ENCODE peak calls at places on chromosomes 5 and 9, in five cellular contexts. One of them, this sample, is unnamed. For H3K9me3 and H3K4me1, the result is how much of the 10 kb centered on the place peaks cover.

GRCh38 chr5:69522035-69522434 is 29.4 kb downstream of the OCLN start:
- DNase-seq in body of pancreas: no peak
- DNase-seq in stomach: no peak
- DNase-seq in prostate gland: no peak
- DNase-seq in HCT116: no peak
- DNase-seq in this sample: no peak

GRCh38 chr9:131277673-131278420 is 1.5 kb upstream of the FAM78A start:
- DNase-seq in body of pancreas: peak
- DNase-seq in stomach: peak
- DNase-seq in prostate gland: peak
- DNase-seq in HCT116: peak
- DNase-seq in this sample: peak

GRCh38 chr5:83964235-83964634 is 243.6 kb upstream of the HAPLN1 start:
- DNase-seq in body of pancreas: no peak
- DNase-seq in stomach: no peak
- DNase-seq in prostate gland: no peak
- DNase-seq in HCT116: no peak
- DNase-seq in this sample: no peak

GRCh38 chr9:138042640-138043039 is 165.1 kb downstream of the CACNA1B start:
- DNase-seq in body of pancreas: no peak
- DNase-seq in stomach: peak
- DNase-seq in prostate gland: no peak
- DNase-seq in HCT116: no peak
- DNase-seq in this sample: no peak

GRCh38 chr5:366541-367357 is 45.2 kb downstream of the AHRR start:
- DNase-seq in body of pancreas: no peak
- DNase-seq in stomach: no peak
- DNase-seq in prostate gland: no peak
- DNase-seq in HCT116: no peak
- DNase-seq in this sample: no peak

GRCh38 chr5:127085371-127085770 is 12.1 kb upstream of the C5orf63 start:
- DNase-seq in body of pancreas: no peak
- DNase-seq in stomach: no peak
- DNase-seq in prostate gland: no peak
- DNase-seq in HCT116: no peak
- DNase-seq in this sample: no peak

GRCh38 chr9:81002920-81003319 is 686.4 kb downstream of the TLE1 start:
- DNase-seq in body of pancreas: no peak
- DNase-seq in stomach: no peak
- DNase-seq in prostate gland: no peak
- DNase-seq in HCT116: no peak
- DNase-seq in this sample: no peak

GRCh38 chr5:116409591-116410296 is 164.9 kb downstream of the SEMA6A start:
- DNase-seq in body of pancreas: peak
- DNase-seq in stomach: no peak
- DNase-seq in prostate gland: no peak
- DNase-seq in HCT116: no peak
- DNase-seq in this sample: no peak

GRCh38 chr5:51278458-51279049 is 104.7 kb upstream of the ISL1 start:
- DNase-seq in body of pancreas: no peak
- DNase-seq in stomach: no peak
- DNase-seq in prostate gland: no peak
- DNase-seq in HCT116: no peak
- DNase-seq in this sample: no peak

GRCh38 chr9:27460225-27461023 is 63.7 kb upstream of the IFNK start:
- DNase-seq in body of pancreas: peak
- DNase-seq in stomach: no peak
- DNase-seq in prostate gland: no peak
- DNase-seq in HCT116: no peak
- DNase-seq in this sample: peak

GRCh38 chr9:75104607-75105006 is 16.3 kb downstream of the OSTF1 start:
- DNase-seq in body of pancreas: no peak
- DNase-seq in stomach: no peak
- DNase-seq in prostate gland: no peak
- DNase-seq in HCT116: no peak
- DNase-seq in this sample: no peak

GRCh38 chr5:93078082-93079038 is 502.7 kb downstream of the NR2F1-AS1 start:
- DNase-seq in body of pancreas: peak
- DNase-seq in stomach: peak
- DNase-seq in prostate gland: peak
- DNase-seq in HCT116: peak
- DNase-seq in this sample: peak

GRCh38 chr9:96771124-96771523 is 6.8 kb downstream of the ZNF510 start:
- DNase-seq in body of pancreas: no peak
- DNase-seq in stomach: no peak
- DNase-seq in prostate gland: no peak
- DNase-seq in HCT116: no peak
- DNase-seq in this sample: no peak

GRCh38 chr9:26770821-26771220 is 121.8 kb downstream of the CAAP1 start:
- DNase-seq in body of pancreas: no peak
- DNase-seq in stomach: no peak
- DNase-seq in prostate gland: no peak
- DNase-seq in HCT116: no peak
- DNase-seq in this sample: no peak

GRCh38 chr5:31477971-31478370 is 53.9 kb downstream of the DROSHA start:
- DNase-seq in body of pancreas: no peak
- DNase-seq in stomach: no peak
- DNase-seq in prostate gland: no peak
- DNase-seq in HCT116: no peak
- DNase-seq in this sample: no peak

GRCh38 chr9:97987490-97987889 is 4.3 kb downstream of the ANP32B start:
- DNase-seq in body of pancreas: no peak
- DNase-seq in stomach: no peak
- DNase-seq in prostate gland: no peak
- DNase-seq in HCT116: no peak
- DNase-seq in this sample: no peak

GRCh38 chr5:39209924-39210323 is 9.4 kb downstream of the FYB1 start:
- DNase-seq in body of pancreas: peak
- DNase-seq in stomach: peak
- DNase-seq in prostate gland: no peak
- DNase-seq in HCT116: no peak
- DNase-seq in this sample: peak

GRCh38 chr5:143147918-143148317 is 255.6 kb downstream of the NR3C1 start:
- DNase-seq in body of pancreas: no peak
- DNase-seq in stomach: no peak
- DNase-seq in prostate gland: no peak
- DNase-seq in HCT116: no peak
- DNase-seq in this sample: no peak

GRCh38 chr5:10518352-10518751 is 45.5 kb upstream of the ANKRD33B start:
- DNase-seq in body of pancreas: no peak
- DNase-seq in stomach: no peak
- DNase-seq in prostate gland: no peak
- DNase-seq in HCT116: no peak
- DNase-seq in this sample: no peak

GRCh38 chr9:136693490-136694162 is 6.4 kb upstream of the AGPAT2 start:
- DNase-seq in body of pancreas: peak
- DNase-seq in stomach: peak
- DNase-seq in prostate gland: no peak
- DNase-seq in HCT116: peak
- DNase-seq in this sample: peak

GRCh38 chr9:93081081-93081529 is 14.9 kb upstream of the CARD19 start:
- DNase-seq in body of pancreas: no peak
- DNase-seq in stomach: no peak
- DNase-seq in prostate gland: no peak
- DNase-seq in HCT116: no peak
- DNase-seq in this sample: no peak

DNA sequence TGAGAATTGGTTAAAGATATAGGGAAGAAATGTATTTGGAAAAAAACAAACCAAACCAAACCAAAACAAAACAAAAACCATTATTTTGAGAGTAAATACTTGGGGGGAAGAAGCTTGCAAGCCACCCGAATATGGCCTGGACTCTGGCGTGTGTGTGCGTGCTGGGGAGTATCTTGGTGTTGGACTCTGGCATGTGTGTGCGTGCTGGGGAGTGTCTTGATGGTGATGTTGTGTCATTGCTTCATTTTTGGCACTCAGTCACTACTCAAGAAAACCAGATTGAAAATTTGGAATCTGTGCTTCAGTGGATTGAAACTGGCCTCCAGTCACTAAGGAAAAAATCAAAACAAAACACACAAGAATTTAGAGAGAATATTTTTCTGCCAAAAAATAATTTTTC is 76.1 kb downstream of the ARRDC3 start:
- DNase-seq in body of pancreas: peak
- DNase-seq in stomach: no peak
- DNase-seq in prostate gland: no peak
- DNase-seq in HCT116: no peak
- DNase-seq in this sample: peak
- H3K4me3 ChIP-seq in body of pancreas: no peak
- H3K4me3 ChIP-seq in stomach: no peak
- H3K4me3 ChIP-seq in prostate gland: no peak
- H3K4me3 ChIP-seq in HCT116: no peak
- H3K4me3 ChIP-seq in this sample: no peak

DNA sequence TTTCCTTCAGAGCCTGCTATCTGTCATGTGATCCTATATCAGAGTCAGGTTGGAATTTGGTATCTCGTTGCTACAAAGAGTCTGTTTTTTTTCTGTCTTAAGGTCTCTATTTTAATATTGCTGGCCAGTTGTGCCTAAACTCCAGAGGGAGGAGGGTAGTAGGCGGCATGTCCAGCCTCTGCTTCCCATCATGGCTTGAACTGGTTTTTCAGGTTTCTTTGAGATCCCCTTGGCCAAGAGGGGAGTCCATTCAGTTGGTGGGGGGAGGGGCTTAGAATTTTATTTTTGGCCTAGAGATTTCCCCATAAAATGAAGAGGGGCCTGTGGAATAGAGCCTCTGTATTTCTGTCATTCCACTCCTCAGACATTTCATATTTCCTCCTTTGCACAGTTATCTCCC is 15.4 kb upstream of the ZNF354C start:
- DNase-seq in body of pancreas: no peak
- DNase-seq in stomach: no peak
- DNase-seq in prostate gland: no peak
- DNase-seq in HCT116: no peak
- DNase-seq in this sample: no peak
- H3K9me3 ChIP-seq in body of pancreas: under half
- H3K9me3 ChIP-seq in stomach: half or more
- H3K9me3 ChIP-seq in prostate gland: under half
- H3K9me3 ChIP-seq in HCT116: under half
- H3K9me3 ChIP-seq in this sample: under half

GRCh38 chr5:177351392-177352329 is at the start of gene LMAN2:
- DNase-seq in body of pancreas: peak
- DNase-seq in stomach: peak
- DNase-seq in prostate gland: peak
- DNase-seq in HCT116: peak
- DNase-seq in this sample: peak

GRCh38 chr5:177353093-177353492 is 1.6 kb upstream of the LMAN2 start:
- DNase-seq in body of pancreas: no peak
- DNase-seq in stomach: no peak
- DNase-seq in prostate gland: no peak
- DNase-seq in HCT116: no peak
- DNase-seq in this sample: no peak

GRCh38 chr5:177349362-177349647 is 2.2 kb downstream of the LMAN2 start:
- DNase-seq in body of pancreas: no peak
- DNase-seq in stomach: no peak
- DNase-seq in prostate gland: no peak
- DNase-seq in HCT116: no peak
- DNase-seq in this sample: no peak

GRCh38 chr5:177349762-177350161 is 1.7 kb downstream of the LMAN2 start:
- DNase-seq in body of pancreas: no peak
- DNase-seq in stomach: no peak
- DNase-seq in prostate gland: no peak
- DNase-seq in HCT116: no peak
- DNase-seq in this sample: no peak

GRCh38 chr5:177350776-177351391 is 584 bp downstream of the LMAN2 start:
- DNase-seq in body of pancreas: no peak
- DNase-seq in stomach: no peak
- DNase-seq in prostate gland: no peak
- DNase-seq in HCT116: no peak
- DNase-seq in this sample: no peak
- H3K4me1 ChIP-seq in body of pancreas: half or more
- H3K4me1 ChIP-seq in stomach: half or more
- H3K4me1 ChIP-seq in prostate gland: under half
- H3K4me1 ChIP-seq in HCT116: under half
- H3K4me1 ChIP-seq in this sample: under half

GRCh38 chr9:124000784-124001444 is 10.7 kb upstream of the LHX2 start:
- DNase-seq in body of pancreas: no peak
- DNase-seq in stomach: no peak
- DNase-seq in prostate gland: no peak
- DNase-seq in HCT116: no peak
- DNase-seq in this sample: no peak

GRCh38 chr9:124000161-124000783 is 11.3 kb upstream of the LHX2 start:
- DNase-seq in body of pancreas: no peak
- DNase-seq in stomach: no peak
- DNase-seq in prostate gland: no peak
- DNase-seq in HCT116: no peak
- DNase-seq in this sample: no peak

GRCh38 chr9:123998278-123998925 is 13.2 kb upstream of the LHX2 start:
- DNase-seq in body of pancreas: no peak
- DNase-seq in stomach: no peak
- DNase-seq in prostate gland: no peak
- DNase-seq in HCT116: no peak
- DNase-seq in this sample: no peak

GRCh38 chr9:123998970-123999621 is 12.5 kb upstream of the LHX2 start:
- DNase-seq in body of pancreas: no peak
- DNase-seq in stomach: no peak
- DNase-seq in prostate gland: no peak
- DNase-seq in HCT116: no peak
- DNase-seq in this sample: no peak

DNA sequence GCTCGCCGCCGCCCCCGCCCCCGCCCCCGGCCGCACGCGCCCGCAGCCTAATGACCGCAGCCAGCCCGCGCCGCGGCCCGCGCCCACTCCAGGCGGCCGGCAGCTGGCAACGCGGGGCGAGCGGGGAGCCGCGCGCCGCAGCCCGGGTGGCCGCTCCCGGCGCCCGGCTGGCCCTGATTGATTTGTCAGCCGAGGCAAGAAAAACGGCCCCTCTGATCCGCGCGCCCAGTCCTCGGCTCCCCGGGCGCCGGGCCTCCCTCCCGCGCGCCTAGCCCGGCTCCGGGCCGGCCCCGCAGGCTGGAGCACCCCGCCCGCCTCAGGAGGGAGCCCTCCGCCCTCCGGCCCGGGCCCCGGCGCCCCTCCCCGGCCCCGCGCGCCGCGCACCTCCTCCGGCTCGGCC is 11.9 kb upstream of the LHX2 start:
- DNase-seq in body of pancreas: no peak
- DNase-seq in stomach: no peak
- DNase-seq in prostate gland: no peak
- DNase-seq in HCT116: no peak
- DNase-seq in this sample: no peak
- H3K4me3 ChIP-seq in body of pancreas: no peak
- H3K4me3 ChIP-seq in stomach: no peak
- H3K4me3 ChIP-seq in prostate gland: peak
- H3K4me3 ChIP-seq in HCT116: no peak
- H3K4me3 ChIP-seq in this sample: no peak

DNA sequence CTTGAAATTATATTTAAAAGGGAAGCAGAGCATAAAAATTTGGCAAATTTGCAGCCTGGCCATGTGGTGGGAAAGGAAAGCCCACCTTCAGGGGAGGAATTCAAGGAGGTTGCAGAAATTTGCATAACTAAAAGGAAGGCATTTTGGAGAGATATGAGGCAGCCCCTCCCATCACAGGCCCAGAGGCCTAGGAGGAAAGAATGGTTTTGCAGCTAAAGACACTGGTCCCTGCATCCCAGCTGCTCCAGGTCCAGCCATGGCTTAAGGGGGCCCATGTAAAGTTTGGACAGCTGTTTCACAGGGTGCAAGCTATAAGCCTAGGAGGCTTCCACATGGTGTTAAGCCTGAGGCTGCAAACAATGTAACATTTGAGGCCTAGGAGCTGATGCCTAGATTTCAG is 212.5 kb downstream of the NNT start:
- DNase-seq in body of pancreas: no peak
- DNase-seq in stomach: no peak
- DNase-seq in prostate gland: no peak
- DNase-seq in HCT116: no peak
- DNase-seq in this sample: no peak
- H3K9me3 ChIP-seq in body of pancreas: under half
- H3K9me3 ChIP-seq in stomach: under half
- H3K9me3 ChIP-seq in prostate gland: under half
- H3K9me3 ChIP-seq in HCT116: under half
- H3K9me3 ChIP-seq in this sample: under half